ENCODE peak calls at places on chromosomes 6 and 20, in nine cellular contexts. L is neuronal stem cell; Q is activated CD8-positive, alpha-beta memory T cell treated with anti-CD3 and anti-CD28 coated beads for 1 hour; H is fibroblast of lung; Y is NCI-H2107; E is EL; D is stimulated activated CD4-positive, alpha-beta T cell treated with anti-CD3 and anti-CD28 coated beads, Interleukin-1b, Interleukin-23, amount 100 ng/mL, for 1 hour; F is ecto neural progenitor cell; K is ELR. I is an unnamed sample.

GRCh38 chr6:56517155-56517745 is 125.4 kb downstream of the DST start:
- DNase-seq in L (no peak), Y (no peak), F (no peak), H (peak; percentile 90), Q (no peak), K (no peak), D (no peak), E (peak; percentile 41), I (no peak)

GRCh38 chr6:56746767-56747504 is 104.2 kb upstream of the DST start:
- DNase-seq in K (no peak), Y (no peak), H (no peak), L (no peak), Q (no peak), E (no peak), F (no peak), D (no peak), I (no peak)

GRCh38 chr6:28777147-28777461 is 146.7 kb downstream of the TRIM27 start:
- DNase-seq in L (no peak), Y (no peak), F (no peak), Q (no peak), E (no peak), K (no peak), D (no peak), H (no peak), I (no peak)

GRCh38 chr20:31869942-31870702 is at the start of the genes DUSP15 and TTLL9:
- DNase-seq in E (no peak), L (peak; percentile 42), F (peak; percentile 80), K (peak; percentile 23), Y (no peak), D (no peak), Q (no peak), H (no peak), I (no peak)

GRCh38 chr6:11350294-11350693 is 117.8 kb upstream of the NEDD9 start:
- DNase-seq in E (no peak), D (no peak), F (no peak), K (no peak), L (no peak), Y (no peak), H (no peak), Q (no peak), I (no peak)

GRCh38 chr6:129774697-129775447 is 64.9 kb upstream of the ARHGAP18 start:
- DNase-seq in H (peak; percentile 85), Y (peak; percentile 27), Q (peak; percentile 8), D (no peak), E (peak; percentile 84), L (peak; percentile 78), F (peak; percentile 83), K (peak; percentile 89), I (no peak)

GRCh38 chr6:166627875-166628849 is 1.1 kb upstream of the RPS6KA2 start:
- DNase-seq in Q (peak; percentile 28), D (no peak), E (peak; percentile 55), Y (peak; percentile 20), F (peak; percentile 80), L (peak; percentile 85), K (peak; percentile 49), H (peak; percentile 47), I (peak; percentile 17)

GRCh38 chr6:144352310-144352709 is 67.2 kb downstream of the UTRN start:
- DNase-seq in D (no peak), L (no peak), K (no peak), Q (no peak), Y (no peak), F (no peak), E (no peak), H (no peak), I (no peak)

GRCh38 chr6:98124176-98124575 is 710.2 kb upstream of the POU3F2 start:
- DNase-seq in F (no peak), D (no peak), Q (no peak), H (no peak), E (no peak), Y (no peak), K (peak; percentile 6), L (no peak), I (no peak)

GRCh38 chr20:26276811-26277210 is 580.2 kb upstream of the ZNF337 start:
- DNase-seq in F (peak; percentile 53), E (peak; percentile 10), Y (no peak), K (no peak), H (no peak), D (no peak), L (no peak), Q (no peak), I (no peak)